ENCODE peak calls at places on chromosomes 4 and X, in nine cellular contexts. W is stimulated activated CD8-positive, alpha-beta memory T cell treated with anti-CD3 and anti-CD28 coated beads, Interleukin-4, amount 100 ng/mL, for 24 hours; U is iPS-NIHi11; M is AG10803; F is mesenteric fat pad; V is dorsolateral prefrontal cortex; T is left ventricle myocardium inferior; E is astrocyte of the spinal cord; G is mammary epithelial cell. A is an unnamed sample.

GRCh38 chrX:41887691-41888090 is 35.7 kb downstream of the CASK start:
- DNase-seq in W (no peak), U (no peak), M (no peak), F (no peak), V (no peak), T (no peak), E (no peak), G (no peak), A (no peak)

GRCh38 chrX:12975999-12976558 is 1.2 kb downstream of the TMSB4X start:
- DNase-seq in W (no peak), U (peak; percentile 38), M (peak; percentile 60), F (no peak), V (no peak), T (peak; percentile 37), E (peak; percentile 56), G (no peak), A (peak; percentile 48)

GRCh38 chr4:174284181-174284886 is 623 bp downstream of the CEP44 start:
- DNase-seq in W (no peak), U (peak; percentile 25), M (peak; percentile 49), F (no peak), V (no peak), T (no peak), E (peak; percentile 68), G (peak; percentile 81), A (peak; percentile 79)

GRCh38 chrX:43731086-43731485 is 75.0 kb downstream of the MAOA start:
- DNase-seq in W (no peak), U (no peak), M (no peak), F (no peak), V (no peak), T (no peak), E (no peak), G (no peak), A (no peak)

GRCh38 chrX:8873102-8873501 is 71.9 kb upstream of the FAM9A start:
- DNase-seq in W (no peak), U (no peak), M (no peak), F (no peak), V (no peak), T (no peak), E (no peak), G (no peak), A (no peak)

GRCh38 chr4:187020681-187021080 is 297.0 kb upstream of the FAT1 start:
- DNase-seq in W (no peak), U (no peak), M (no peak), F (no peak), V (no peak), T (no peak), E (no peak), G (no peak), A (no peak)

GRCh38 chr4:7206385-7206784 is 14.0 kb downstream of the SORCS2 start:
- DNase-seq in W (no peak), U (no peak), M (peak; percentile 69), F (no peak), V (no peak), T (peak; percentile 44), E (peak; percentile 73), G (no peak), A (peak; percentile 73)

GRCh38 chr4:122131562-122132157 is 20.5 kb upstream of the BLTP1 start:
- DNase-seq in W (no peak), U (no peak), M (no peak), F (no peak), V (no peak), T (no peak), E (no peak), G (no peak), A (no peak)

GRCh38 chr4:8913858-8914460 is 42.3 kb upstream of the HMX1 start:
- DNase-seq in W (no peak), U (peak; percentile 3), M (no peak), F (peak; percentile 68), V (peak; percentile 8), T (no peak), E (no peak), G (no peak), A (no peak)

GRCh38 chr4:29278580-29278979 is 1441.6 kb upstream of the PCDH7 start:
- DNase-seq in W (no peak), U (no peak), M (no peak), F (no peak), V (no peak), T (no peak), E (peak; percentile 74), G (peak; percentile 17), A (peak; percentile 69)

GRCh38 chr4:27616166-27616565 is 755.5 kb downstream of the STIM2 start:
- DNase-seq in W (no peak), U (no peak), M (no peak), F (no peak), V (no peak), T (no peak), E (no peak), G (no peak), A (no peak)

GRCh38 chrX:120293015-120293414 is 18.2 kb downstream of the TMEM255A start:
- DNase-seq in W (no peak), U (no peak), M (no peak), F (no peak), V (no peak), T (no peak), E (no peak), G (no peak), A (no peak)

GRCh38 chrX:12984629-12985303 is 9.9 kb downstream of the TMSB4X start:
- DNase-seq in W (no peak), U (no peak), M (peak; percentile 86), F (no peak), V (no peak), T (no peak), E (peak; percentile 80), G (peak; percentile 97), A (peak; percentile 87)

GRCh38 chr4:163048447-163048846 is 118.2 kb downstream of the NAF1 start:
- DNase-seq in W (no peak), U (peak; percentile 53), M (peak; percentile 33), F (no peak), V (no peak), T (no peak), E (peak; percentile 10), G (peak; percentile 21), A (peak; percentile 21)

GRCh38 chr4:145541266-145541770 is 59.7 kb downstream of the SMAD1 start:
- DNase-seq in W (no peak), U (no peak), M (no peak), F (no peak), V (no peak), T (no peak), E (no peak), G (peak; percentile 11), A (no peak)

GRCh38 chr4:2673157-2673556 is 83.0 kb downstream of the TNIP2 start:
- DNase-seq in W (no peak), U (no peak), M (no peak), F (no peak), V (no peak), T (no peak), E (no peak), G (no peak), A (no peak)

GRCh38 chr4:173862754-173863153 is 332.7 kb upstream of the HAND2 start:
- DNase-seq in W (no peak), U (no peak), M (no peak), F (no peak), V (no peak), T (no peak), E (no peak), G (no peak), A (no peak)

GRCh38 chrX:2967998-2968909 is 38.1 kb upstream of the ARSH start:
- DNase-seq in W (no peak), U (no peak), M (peak; percentile 50), F (no peak), V (peak; percentile 50), T (no peak), E (peak; percentile 79), G (peak; percentile 44), A (peak; percentile 4)

GRCh38 chr4:140309124-140309870 is 64.1 kb upstream of the SCOC start:
- DNase-seq in W (no peak), U (peak; percentile 28), M (peak; percentile 68), F (no peak), V (no peak), T (peak; percentile 21), E (peak; percentile 33), G (peak; percentile 16), A (peak; percentile 42)

GRCh38 chrX:118823263-118824172 is at the start of gene ZCCHC12:
- DNase-seq in W (peak; percentile 8), U (peak; percentile 89), M (no peak), F (no peak), V (peak; percentile 75), T (peak; percentile 16), E (peak; percentile 59), G (peak; percentile 25), A (peak; percentile 10)

GRCh38 chr4:74055096-74055495 is 16.6 kb upstream of the CXCL3 start:
- DNase-seq in W (no peak), U (no peak), M (no peak), F (no peak), V (no peak), T (no peak), E (no peak), G (no peak), A (no peak)

A was measured in HT1080.